ENCODE peak calls at places on chromosomes 12 and 14, in seven cellular contexts. V is IMR-90, L is H1, R is neuronal stem cell, E is mesenchymal stem cell, B is trophoblast cell, A is H9. S is an unnamed sample.

GRCh38 chr12:121668750-121669524 is 517 bp downstream of the MORN3 start:
- DNase-seq in V (peak; percentile 36), L (peak; percentile 80), R (peak; percentile 61), E (peak; percentile 54), B (peak; percentile 52), A (peak; percentile 82), S (peak; percentile 83)

GRCh38 chr14:24368215-24368561 is 204 bp downstream of the NFATC4 start:
- DNase-seq in V (no peak), L (peak; percentile 78), R (peak; percentile 56), E (no peak), B (no peak), A (peak; percentile 57), S (no peak)

GRCh38 chr12:54572881-54573280 is 15.6 kb downstream of the PPP1R1A start:
- DNase-seq in V (no peak), L (no peak), R (no peak), E (no peak), B (no peak), A (peak; percentile 71), S (peak; percentile 79)

GRCh38 chr14:103749452-103749851 is 33.8 kb downstream of the ZFYVE21 start:
- DNase-seq in V (no peak), L (no peak), R (no peak), E (peak; percentile 5), B (no peak), A (no peak), S (no peak)

GRCh38 chr12:43015090-43015737 is 425.7 kb upstream of the PRICKLE1 start:
- DNase-seq in V (no peak), L (no peak), R (no peak), E (no peak), B (no peak), A (no peak), S (no peak)

GRCh38 chr12:65603428-65604351 is 220.6 kb upstream of the HMGA2 start:
- DNase-seq in V (peak; percentile 94), L (no peak), R (no peak), E (peak; percentile 92), B (peak; percentile 52), A (no peak), S (peak; percentile 69)

GRCh38 chr14:72089625-72090024 is 157.4 kb downstream of the RGS6 start:
- DNase-seq in V (no peak), L (no peak), R (no peak), E (no peak), B (no peak), A (no peak), S (no peak)

GRCh38 chr12:85955127-85955526 is 81.0 kb downstream of the NTS start:
- DNase-seq in V (no peak), L (no peak), R (no peak), E (peak; percentile 5), B (no peak), A (no peak), S (no peak)

GRCh38 chr12:48996794-48997718 is 2.1 kb downstream of the DDN start:
- DNase-seq in V (peak; percentile 67), L (peak; percentile 89), R (no peak), E (peak; percentile 83), B (peak; percentile 88), A (peak; percentile 89), S (peak; percentile 86)

GRCh38 chr12:4742421-4742970 is 22.3 kb downstream of the GALNT8 start:
- DNase-seq in V (no peak), L (no peak), R (no peak), E (no peak), B (no peak), A (no peak), S (peak; percentile 72)

GRCh38 chr14:34165847-34166340 is 215.0 kb upstream of the EGLN3 start:
- DNase-seq in V (no peak), L (no peak), R (no peak), E (no peak), B (no peak), A (no peak), S (peak; percentile 16)

GRCh38 chr14:88232783-88233182 is 90.3 kb downstream of the KCNK10 start:
- DNase-seq in V (no peak), L (no peak), R (no peak), E (no peak), B (no peak), A (no peak), S (no peak)

GRCh38 chr14:32027255-32027939 is 49.7 kb upstream of the ARHGAP5 start:
- DNase-seq in V (peak; percentile 21), L (no peak), R (no peak), E (peak; percentile 40), B (no peak), A (no peak), S (no peak)

GRCh38 chr14:104304451-104305351 is 166.3 kb downstream of the KIF26A start:
- DNase-seq in V (no peak), L (no peak), R (no peak), E (no peak), B (no peak), A (no peak), S (no peak)

GRCh38 chr14:105486333-105486973 is at the start of gene CRIP1:
- DNase-seq in V (no peak), L (no peak), R (no peak), E (no peak), B (peak; percentile 54), A (no peak), S (no peak)

GRCh38 chr14:64465208-64465821 is at the start of gene AKAP5:
- DNase-seq in V (peak; percentile 11), L (peak; percentile 91), R (peak; percentile 80), E (peak; percentile 32), B (peak; percentile 59), A (peak; percentile 90), S (peak; percentile 85)

GRCh38 chr12:96617178-96617577 is 127.8 kb downstream of the CFAP54 start:
- DNase-seq in V (no peak), L (no peak), R (no peak), E (no peak), B (peak; percentile 8), A (no peak), S (peak; percentile 19)

GRCh38 chr14:68216072-68216471 is 396.5 kb downstream of the RAD51B start:
- DNase-seq in V (no peak), L (no peak), R (no peak), E (no peak), B (no peak), A (no peak), S (peak; percentile 29)

GRCh38 chr12:23857201-23857600 is 92.3 kb downstream of the SOX5 start:
- DNase-seq in V (no peak), L (no peak), R (peak; percentile 14), E (no peak), B (no peak), A (no peak), S (no peak)

GRCh38 chr14:65255583-65256443 is 153.5 kb upstream of the MAX start:
- DNase-seq in V (no peak), L (peak; percentile 84), R (no peak), E (peak; percentile 22), B (peak; percentile 95), A (peak; percentile 96), S (peak; percentile 98)

GRCh38 chr12:125861299-125862281 is 796.4 kb downstream of the AACS start:
- DNase-seq in V (no peak), L (no peak), R (no peak), E (no peak), B (no peak), A (peak; percentile 73), S (no peak)

GRCh38 chr14:69592923-69593677 is 18.3 kb upstream of the SUSD6 start:
- DNase-seq in V (peak; percentile 69), L (no peak), R (no peak), E (no peak), B (no peak), A (no peak), S (no peak)

GRCh38 chr12:117807946-117808345 is 160.8 kb downstream of the KSR2 start:
- DNase-seq in V (no peak), L (no peak), R (no peak), E (no peak), B (no peak), A (no peak), S (no peak)

GRCh38 chr14:48023881-48024280 is 348.5 kb upstream of the MDGA2 start:
- DNase-seq in V (no peak), L (no peak), R (no peak), E (no peak), B (no peak), A (no peak), S (peak; percentile 2)

GRCh38 chr14:21233457-21234076 is 35.7 kb downstream of the HNRNPC start:
- DNase-seq in V (no peak), L (no peak), R (no peak), E (peak; percentile 29), B (no peak), A (no peak), S (peak; percentile 76)

GRCh38 chr12:50708619-50709018 is 55.3 kb upstream of the ATF1 start:
- DNase-seq in V (no peak), L (no peak), R (no peak), E (no peak), B (no peak), A (no peak), S (no peak)
- H2BK5ac ChIP-seq in V (no peak overlapping the region), L (no peak overlapping the region), R (no peak overlapping the region), E (no peak overlapping the region), B (no peak overlapping the region), A (no peak overlapping the region), S (no peak overlapping the region)

DNA sequence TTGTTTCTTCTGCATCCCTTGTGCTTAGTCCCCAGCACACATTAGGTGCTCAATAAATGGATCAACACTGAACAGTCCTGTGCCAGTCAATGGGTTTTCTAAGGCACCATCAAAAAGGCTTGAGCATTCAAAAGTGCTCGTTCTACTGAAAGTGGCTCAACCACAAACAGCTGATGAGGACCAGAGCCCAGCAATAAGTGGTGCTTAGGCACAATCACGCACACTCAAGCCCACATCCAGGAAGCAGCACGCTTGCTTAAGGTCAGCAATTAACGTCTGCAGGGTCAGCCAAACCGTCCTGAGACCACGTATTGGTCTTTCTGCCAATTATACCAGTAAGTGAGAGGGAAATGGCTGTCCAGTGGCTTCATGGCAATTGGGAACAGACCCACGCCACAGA is 56.5 kb downstream of the PRIMA1 start:
- DNase-seq in V (no peak), L (no peak), R (no peak), E (no peak), B (no peak), A (no peak), S (no peak)
- H3K23ac ChIP-seq in V (no peak overlapping the region), L (no peak overlapping the region), R (no peak overlapping the region), E (no peak overlapping the region), B (no peak overlapping the region), A (no peak overlapping the region), S (no peak overlapping the region)

GRCh38 chr12:109967383-109968031 is 28.7 kb downstream of the GIT2 start:
- DNase-seq in V (no peak), L (no peak), R (no peak), E (no peak), B (peak; percentile 85), A (no peak), S (peak; percentile 19)

GRCh38 chr12:109966531-109966930 is 29.6 kb downstream of the GIT2 start:
- DNase-seq in V (no peak), L (no peak), R (no peak), E (no peak), B (peak; percentile 87), A (no peak), S (no peak)

GRCh38 chr12:109968801-109969200 is 27.4 kb downstream of the GIT2 start:
- DNase-seq in V (no peak), L (no peak), R (no peak), E (no peak), B (peak; percentile 93), A (no peak), S (no peak)

GRCh38 chr12:109963743-109964429 is 32.3 kb downstream of the GIT2 start:
- DNase-seq in V (peak; percentile 73), L (no peak), R (no peak), E (peak; percentile 55), B (no peak), A (no peak), S (no peak)

GRCh38 chr12:109968032-109968420 is 28.1 kb downstream of the GIT2 start:
- DNase-seq in V (no peak), L (no peak), R (no peak), E (no peak), B (no peak), A (no peak), S (no peak)
- H2BK5ac ChIP-seq in V (no peak overlapping the region), L (no peak overlapping the region), R (no peak overlapping the region), E (no peak overlapping the region), B (no peak overlapping the region), A (no peak overlapping the region), S (no peak overlapping the region)

GRCh38 chr12:52667509-52667908 is 12.7 kb downstream of the KRT1 start:
- DNase-seq in V (no peak), L (no peak), R (no peak), E (no peak), B (peak; percentile 69), A (no peak), S (peak; percentile 33)
- H3K23ac ChIP-seq in V (no peak overlapping the region), L (no peak overlapping the region), R (no peak overlapping the region), E (no peak overlapping the region), B (no peak overlapping the region), A (no peak overlapping the region), S (no peak overlapping the region)

S was measured in mesendoderm.